ENCODE peak calls at places on chromosomes 7 and 10, in six cellular contexts. X, V, U, J, A and K are unnamed samples.

GRCh38 chr10:108783897-108784296 is 1139.4 kb downstream of the XPNPEP1 start:
- DNase-seq in X (peak; percentile 46), U (no peak), J (no peak), V (no peak), A (peak; percentile 37), K (peak; percentile 1)

GRCh38 chr10:35569836-35570235 is 35.3 kb upstream of the GJD4 start:
- DNase-seq in A (no peak), X (no peak), V (peak; percentile 17), U (no peak), J (no peak), K (no peak)

GRCh38 chr10:115063702-115064479 is 29.3 kb upstream of the ATRNL1 start:
- DNase-seq in U (no peak), V (no peak), X (no peak), A (no peak), J (peak; percentile 5), K (peak; percentile 41)

GRCh38 chr10:119395287-119396007 is 147.1 kb downstream of the RGS10 start:
- DNase-seq in A (no peak), U (no peak), X (no peak), V (no peak), J (no peak), K (no peak)

GRCh38 chr10:14074062-14074884 is 256.5 kb downstream of the FRMD4A start:
- DNase-seq in X (no peak), A (peak; percentile 89), V (no peak), U (no peak), J (peak; percentile 100), K (peak; percentile 71)

GRCh38 chr10:44756235-44756634 is 154.9 kb upstream of the TMEM72 start:
- DNase-seq in X (no peak), U (no peak), J (no peak), A (no peak), V (no peak), K (no peak)

GRCh38 chr7:43764039-43764789 is 5.7 kb downstream of the BLVRA start:
- DNase-seq in X (peak; percentile 33), A (peak; percentile 83), V (peak; percentile 59), U (peak; percentile 61), J (no peak), K (no peak)

GRCh38 chr10:114852197-114852596 is 30.6 kb downstream of the FHIP2A start:
- DNase-seq in A (no peak), V (no peak), J (no peak), X (no peak), U (no peak), K (no peak)

GRCh38 chr10:3068968-3069737 is 1.8 kb downstream of the PFKP start:
- DNase-seq in U (peak; percentile 31), X (no peak), V (no peak), A (no peak), J (no peak), K (peak; percentile 87)

GRCh38 chr10:130782467-130782866 is 529.1 kb downstream of the TCERG1L start:
- DNase-seq in V (no peak), J (no peak), A (no peak), U (no peak), X (no peak), K (no peak)

GRCh38 chr10:18260308-18260971 is 120.2 kb downstream of the CACNB2 start:
- DNase-seq in X (no peak), A (no peak), V (no peak), U (no peak), J (no peak), K (no peak)

GRCh38 chr7:137874390-137874789 is 27.6 kb upstream of the DGKI start:
- DNase-seq in V (no peak), J (peak; percentile 89), X (no peak), U (no peak), A (no peak), K (peak; percentile 57)

GRCh38 chr10:100828744-100829102 is 83.3 kb downstream of the PAX2 start:
- DNase-seq in X (no peak), A (peak; percentile 47), J (no peak), V (no peak), U (no peak), K (peak; percentile 82)

GRCh38 chr10:43627942-43628341 is 20.7 kb downstream of the ZNF32 start:
- DNase-seq in X (no peak), A (no peak), J (no peak), V (no peak), U (no peak), K (no peak)

GRCh38 chr10:131641231-131641630 is 259.6 kb upstream of the PPP2R2D start:
- DNase-seq in J (no peak), V (peak; percentile 33), X (no peak), U (no peak), A (peak; percentile 15), K (no peak)

GRCh38 chr7:4472739-4473138 is 209.4 kb upstream of the FOXK1 start:
- DNase-seq in A (peak; percentile 29), X (no peak), V (no peak), J (no peak), U (no peak), K (no peak)

GRCh38 chr7:31134246-31135188 is 82.4 kb downstream of the ADCYAP1R1 start:
- DNase-seq in U (peak; percentile 30), V (peak; percentile 66), X (peak; percentile 65), J (peak; percentile 35), A (peak; percentile 85), K (peak; percentile 86)

GRCh38 chr7:29995652-29996051 is 6.1 kb upstream of the SCRN1 start:
- DNase-seq in X (no peak), A (no peak), J (no peak), V (no peak), U (no peak), K (no peak)

GRCh38 chr7:148270576-148270975 is 320.0 kb upstream of the C7orf33 start:
- DNase-seq in J (no peak), V (no peak), X (no peak), A (peak; percentile 75), U (no peak), K (no peak)

GRCh38 chr10:102555781-102556328 is 52.1 kb downstream of the SUFU start:
- DNase-seq in V (no peak), J (no peak), X (no peak), U (no peak), A (no peak), K (no peak)

GRCh38 chr7:44150966-44151678 is 10.0 kb upstream of the MYL7 start:
- DNase-seq in U (no peak), X (no peak), J (no peak), A (no peak), V (no peak), K (peak; percentile 15)

GRCh38 chr7:151924001-151924400 is 32.2 kb upstream of the GALNTL5 start:
- DNase-seq in V (no peak), X (no peak), A (no peak), U (no peak), J (no peak), K (no peak)